ENCODE peak calls at places on chromosomes 13 and 19, in seven cellular contexts. One of them, this sample, is unnamed.
A peak's percentile ranks its signal among the peaks of the same experiment; 100 is the strongest.

GRCh38 chr13:41457589-41458186 is 338 bp downstream of the RGCC start:
- DNase-seq in stomach: no peak
- DNase-seq in HCT116: no peak
- DNase-seq in breast epithelium: no peak
- DNase-seq in esophagus muscularis mucosa: no peak
- DNase-seq in transverse colon: no peak
- DNase-seq in HepG2: no peak
- DNase-seq in this sample: peak; percentile 68

GRCh38 chr19:39915101-39915847 is 19.2 kb downstream of the FCGBP start:
- DNase-seq in stomach: peak; percentile 24
- DNase-seq in HCT116: no peak
- DNase-seq in breast epithelium: no peak
- DNase-seq in esophagus muscularis mucosa: peak; percentile 75
- DNase-seq in transverse colon: no peak
- DNase-seq in HepG2: no peak
- DNase-seq in this sample: peak; percentile 78

GRCh38 chr13:99103536-99103935 is 97.1 kb upstream of the UBAC2 start:
- DNase-seq in stomach: no peak
- DNase-seq in HCT116: no peak
- DNase-seq in breast epithelium: no peak
- DNase-seq in esophagus muscularis mucosa: no peak
- DNase-seq in transverse colon: no peak
- DNase-seq in HepG2: no peak
- DNase-seq in this sample: no peak

GRCh38 chr13:98050041-98050466 is 92.8 kb upstream of the FARP1 start:
- DNase-seq in stomach: no peak
- DNase-seq in HCT116: no peak
- DNase-seq in breast epithelium: peak; percentile 69
- DNase-seq in esophagus muscularis mucosa: no peak
- DNase-seq in transverse colon: no peak
- DNase-seq in HepG2: peak; percentile 78
- DNase-seq in this sample: no peak

GRCh38 chr19:29529646-29530548 is 4.1 kb downstream of the VSTM2B start:
- DNase-seq in stomach: no peak
- DNase-seq in HCT116: no peak
- DNase-seq in breast epithelium: no peak
- DNase-seq in esophagus muscularis mucosa: no peak
- DNase-seq in transverse colon: no peak
- DNase-seq in HepG2: no peak
- DNase-seq in this sample: peak; percentile 43

GRCh38 chr13:21402586-21403307 is 56.4 kb downstream of the ZDHHC20 start:
- DNase-seq in stomach: no peak
- DNase-seq in HCT116: peak; percentile 22
- DNase-seq in breast epithelium: no peak
- DNase-seq in esophagus muscularis mucosa: no peak
- DNase-seq in transverse colon: no peak
- DNase-seq in HepG2: peak; percentile 67
- DNase-seq in this sample: no peak

GRCh38 chr13:29411493-29411892 is 184.0 kb downstream of the SLC7A1 start:
- DNase-seq in stomach: no peak
- DNase-seq in HCT116: no peak
- DNase-seq in breast epithelium: no peak
- DNase-seq in esophagus muscularis mucosa: no peak
- DNase-seq in transverse colon: no peak
- DNase-seq in HepG2: no peak
- DNase-seq in this sample: no peak

GRCh38 chr19:43423779-43424178 is 9.1 kb downstream of the TEX101 start:
- DNase-seq in stomach: no peak
- DNase-seq in HCT116: no peak
- DNase-seq in breast epithelium: peak; percentile 0
- DNase-seq in esophagus muscularis mucosa: no peak
- DNase-seq in transverse colon: no peak
- DNase-seq in HepG2: no peak
- DNase-seq in this sample: no peak

GRCh38 chr13:72959643-72960042 is 99.2 kb upstream of the KLF5 start:
- DNase-seq in stomach: no peak
- DNase-seq in HCT116: no peak
- DNase-seq in breast epithelium: no peak
- DNase-seq in esophagus muscularis mucosa: no peak
- DNase-seq in transverse colon: no peak
- DNase-seq in HepG2: no peak
- DNase-seq in this sample: no peak

GRCh38 chr19:12611361-12611699 is 610 bp downstream of the ZNF791 start:
- DNase-seq in stomach: peak; percentile 74
- DNase-seq in HCT116: peak; percentile 45
- DNase-seq in breast epithelium: peak; percentile 75
- DNase-seq in esophagus muscularis mucosa: peak; percentile 93
- DNase-seq in transverse colon: peak; percentile 77
- DNase-seq in HepG2: peak; percentile 70
- DNase-seq in this sample: peak; percentile 90

GRCh38 chr13:49347650-49348385 is 96.0 kb downstream of the CAB39L start:
- DNase-seq in stomach: no peak
- DNase-seq in HCT116: no peak
- DNase-seq in breast epithelium: no peak
- DNase-seq in esophagus muscularis mucosa: no peak
- DNase-seq in transverse colon: no peak
- DNase-seq in HepG2: no peak
- DNase-seq in this sample: no peak
- H3K4me1 ChIP-seq in stomach: no peaks in the 10 kb centered on the region
- H3K4me1 ChIP-seq in HCT116: no peaks in the 10 kb centered on the region
- H3K4me1 ChIP-seq in breast epithelium: no peaks in the 10 kb centered on the region
- H3K4me1 ChIP-seq in esophagus muscularis mucosa: no peaks in the 10 kb centered on the region
- H3K4me1 ChIP-seq in transverse colon: no peaks in the 10 kb centered on the region
- H3K4me1 ChIP-seq in HepG2: no peaks in the 10 kb centered on the region
- H3K4me1 ChIP-seq in this sample: no peaks in the 10 kb centered on the region

GRCh38 chr13:48415516-48415915 is 2.6 kb upstream of the LPAR6 start:
- DNase-seq in stomach: no peak
- DNase-seq in HCT116: no peak
- DNase-seq in breast epithelium: no peak
- DNase-seq in esophagus muscularis mucosa: no peak
- DNase-seq in transverse colon: no peak
- DNase-seq in HepG2: no peak
- DNase-seq in this sample: no peak

GRCh38 chr13:48414501-48414900 is 1.6 kb upstream of the LPAR6 start:
- DNase-seq in stomach: no peak
- DNase-seq in HCT116: no peak
- DNase-seq in breast epithelium: no peak
- DNase-seq in esophagus muscularis mucosa: no peak
- DNase-seq in transverse colon: no peak
- DNase-seq in HepG2: no peak
- DNase-seq in this sample: no peak

GRCh38 chr13:48412100-48412556 is 785 bp downstream of the LPAR6 start:
- DNase-seq in stomach: no peak
- DNase-seq in HCT116: no peak
- DNase-seq in breast epithelium: no peak
- DNase-seq in esophagus muscularis mucosa: no peak
- DNase-seq in transverse colon: no peak
- DNase-seq in HepG2: no peak
- DNase-seq in this sample: no peak

GRCh38 chr13:48411281-48412099 is 1.4 kb downstream of the LPAR6 start:
- DNase-seq in stomach: no peak
- DNase-seq in HCT116: no peak
- DNase-seq in breast epithelium: no peak
- DNase-seq in esophagus muscularis mucosa: no peak
- DNase-seq in transverse colon: no peak
- DNase-seq in HepG2: no peak
- DNase-seq in this sample: no peak

DNA sequence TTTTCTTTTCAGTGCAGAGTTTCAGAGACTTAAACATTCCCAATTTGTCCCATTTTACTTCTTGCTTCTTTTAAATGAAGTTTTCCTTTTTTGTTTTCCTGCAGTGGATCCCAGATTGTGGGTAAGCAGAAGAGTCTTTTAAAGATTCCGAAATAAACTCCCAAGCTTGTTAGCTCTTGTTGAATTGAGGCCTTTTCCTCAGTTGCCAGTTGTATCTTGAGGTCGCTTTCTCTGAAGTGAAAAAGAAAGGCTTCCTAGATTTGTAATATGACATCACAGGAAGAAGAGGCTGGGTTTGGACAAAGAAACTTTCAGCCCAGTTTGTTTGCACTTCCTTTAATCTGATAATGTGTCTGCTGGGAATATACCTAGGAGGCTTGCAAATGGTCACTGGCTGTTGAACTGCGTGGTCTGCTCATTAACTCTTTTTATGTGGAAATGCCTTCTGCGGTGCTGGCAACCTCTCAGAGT is at the start of gene LPAR6:
- DNase-seq in stomach: no peak
- DNase-seq in HCT116: no peak
- DNase-seq in breast epithelium: no peak
- DNase-seq in esophagus muscularis mucosa: no peak
- DNase-seq in transverse colon: no peak
- DNase-seq in HepG2: peak; percentile 95
- DNase-seq in this sample: no peak
- TF ChIP-seq POLR2AphosphoS5 in stomach: peak; percentile 34
- TF ChIP-seq POLR2AphosphoS5 in HCT116: no peak
- TF ChIP-seq POLR2AphosphoS5 in breast epithelium: peak; percentile 80
- TF ChIP-seq POLR2AphosphoS5 in esophagus muscularis mucosa: peak; percentile 63
- TF ChIP-seq POLR2AphosphoS5 in transverse colon: peak; percentile 80
- TF ChIP-seq POLR2AphosphoS5 in HepG2: peak; percentile 95
- TF ChIP-seq POLR2AphosphoS5 in this sample: no peak

GRCh38 chr13:100646030-100646673 is 28.4 kb downstream of the TMTC4 start:
- DNase-seq in stomach: peak; percentile 36
- DNase-seq in HCT116: peak; percentile 15
- DNase-seq in breast epithelium: no peak
- DNase-seq in esophagus muscularis mucosa: no peak
- DNase-seq in transverse colon: no peak
- DNase-seq in HepG2: peak; percentile 28
- DNase-seq in this sample: no peak
- TF ChIP-seq CTCF in stomach: no peak
- TF ChIP-seq CTCF in HCT116: peak; percentile 63
- TF ChIP-seq CTCF in breast epithelium: no peak
- TF ChIP-seq CTCF in esophagus muscularis mucosa: no peak
- TF ChIP-seq CTCF in transverse colon: no peak
- TF ChIP-seq CTCF in HepG2: peak; percentile 53
- TF ChIP-seq CTCF in this sample: no peak

GRCh38 chr19:55544776-55545439 is 435 bp downstream of the SBK3 start:
- DNase-seq in stomach: no peak
- DNase-seq in HCT116: no peak
- DNase-seq in breast epithelium: no peak
- DNase-seq in esophagus muscularis mucosa: no peak
- DNase-seq in transverse colon: no peak
- DNase-seq in HepG2: peak; percentile 35
- DNase-seq in this sample: no peak

GRCh38 chr19:55545913-55546495 is 661 bp upstream of the SBK3 start:
- DNase-seq in stomach: no peak
- DNase-seq in HCT116: no peak
- DNase-seq in breast epithelium: no peak
- DNase-seq in esophagus muscularis mucosa: no peak
- DNase-seq in transverse colon: no peak
- DNase-seq in HepG2: peak; percentile 28
- DNase-seq in this sample: no peak

GRCh38 chr19:55545443-55545842 is at the start of gene SBK3:
- DNase-seq in stomach: no peak
- DNase-seq in HCT116: no peak
- DNase-seq in breast epithelium: no peak
- DNase-seq in esophagus muscularis mucosa: no peak
- DNase-seq in transverse colon: no peak
- DNase-seq in HepG2: no peak
- DNase-seq in this sample: no peak

GRCh38 chr19:55549500-55550320 is 4.4 kb upstream of the SBK3 start:
- DNase-seq in stomach: peak; percentile 35
- DNase-seq in HCT116: peak; percentile 34
- DNase-seq in breast epithelium: no peak
- DNase-seq in esophagus muscularis mucosa: no peak
- DNase-seq in transverse colon: peak; percentile 19
- DNase-seq in HepG2: peak; percentile 64
- DNase-seq in this sample: no peak

GRCh38 chr19:55546822-55547614 is 1.7 kb upstream of the SBK3 start:
- DNase-seq in stomach: peak; percentile 81
- DNase-seq in HCT116: no peak
- DNase-seq in breast epithelium: no peak
- DNase-seq in esophagus muscularis mucosa: peak; percentile 92
- DNase-seq in transverse colon: peak; percentile 55
- DNase-seq in HepG2: peak; percentile 35
- DNase-seq in this sample: no peak
- H3K4me1 ChIP-seq in stomach: peaks cover 41% of the 10 kb centered on the region
- H3K4me1 ChIP-seq in HCT116: peaks cover 69% of the 10 kb centered on the region
- H3K4me1 ChIP-seq in breast epithelium: no peaks in the 10 kb centered on the region
- H3K4me1 ChIP-seq in esophagus muscularis mucosa: peaks cover 23% of the 10 kb centered on the region
- H3K4me1 ChIP-seq in transverse colon: no peaks in the 10 kb centered on the region
- H3K4me1 ChIP-seq in HepG2: peaks cover 59% of the 10 kb centered on the region
- H3K4me1 ChIP-seq in this sample: peaks cover 10% of the 10 kb centered on the region

This sample was measured in suprapubic skin.